ENCODE peak calls at places on chromosomes 16 and 17, in six cellular contexts. O is fibroblast of pulmonary artery, M is lung, P is choroid plexus epithelial cell, Y is WTC11, G is IMR-90. H is an unnamed sample.
A peak's percentile ranks its signal among the peaks of the same experiment; 100 is the strongest.

GRCh38 chr17:14061666-14062560 is 7.4 kb upstream of the COX10 start:
- DNase-seq in M (peak; percentile 48), P (peak; percentile 77), G (peak; percentile 84), Y (no peak), O (peak; percentile 92), H (no peak)

GRCh38 chr16:9908613-9909012 is 273.6 kb downstream of the GRIN2A start:
- DNase-seq in Y (no peak), O (peak; percentile 16), G (no peak), M (no peak), P (no peak), H (no peak)

GRCh38 chr17:61425682-61426481 is 26.2 kb downstream of the TBX2 start:
- DNase-seq in G (no peak), O (no peak), M (no peak), Y (peak; percentile 71), P (peak; percentile 35), H (no peak)

GRCh38 chr17:59368218-59368857 is 36.9 kb downstream of the YPEL2 start:
- DNase-seq in Y (no peak), M (no peak), P (no peak), G (no peak), O (no peak), H (no peak)

GRCh38 chr17:40935624-40936023 is 1.8 kb downstream of the KRT23 start:
- DNase-seq in Y (no peak), M (no peak), G (peak; percentile 67), P (no peak), O (no peak), H (no peak)

GRCh38 chr16:12611006-12611477 is 192.6 kb downstream of the CPPED1 start:
- DNase-seq in P (no peak), Y (no peak), M (no peak), O (no peak), G (no peak), H (no peak)

GRCh38 chr17:21171309-21171922 is 42.5 kb downstream of the TMEM11 start:
- DNase-seq in Y (no peak), M (no peak), G (no peak), O (no peak), P (no peak), H (no peak)

GRCh38 chr17:50765454-50766221 is 1.7 kb downstream of the ANKRD40CL start:
- DNase-seq in G (no peak), O (no peak), P (no peak), M (no peak), Y (no peak), H (no peak)

GRCh38 chr16:13438064-13438463 is 481.9 kb upstream of the ERCC4 start:
- DNase-seq in O (no peak), M (no peak), Y (no peak), G (no peak), P (no peak), H (no peak)

GRCh38 chr17:62641101-62641500 is 13.6 kb downstream of the MRC2 start:
- DNase-seq in G (no peak), O (no peak), Y (peak; percentile 10), P (no peak), M (no peak), H (no peak)

GRCh38 chr17:36485805-36486203 is 677 bp upstream of the ZNHIT3 start:
- DNase-seq in O (no peak), G (no peak), P (no peak), Y (peak; percentile 31), M (no peak), H (no peak)

GRCh38 chr16:81530296-81530721 is 85.7 kb downstream of the CMIP start:
- DNase-seq in M (no peak), O (no peak), G (no peak), P (no peak), Y (no peak), H (no peak)

GRCh38 chr16:28984619-28985135 is at the start of gene LAT:
- DNase-seq in G (no peak), O (no peak), M (no peak), P (no peak), Y (no peak), H (no peak)

GRCh38 chr17:75412455-75413317 is 7.2 kb upstream of the GRB2 start:
- DNase-seq in Y (peak; percentile 78), M (peak; percentile 68), G (peak; percentile 62), O (peak; percentile 81), P (peak; percentile 78), H (peak; percentile 71)

GRCh38 chr17:3401786-3402185 is 3.6 kb upstream of the OR1E1 start:
- DNase-seq in M (no peak), G (no peak), P (no peak), O (no peak), Y (no peak), H (no peak)

GRCh38 chr17:72119280-72119962 is 1.4 kb upstream of the SOX9 start:
- DNase-seq in M (no peak), O (no peak), P (no peak), G (no peak), Y (no peak), H (no peak)

GRCh38 chr16:89281189-89281577 is 63.7 kb downstream of the ZNF778 start:
- DNase-seq in Y (no peak), O (no peak), M (no peak), P (no peak), G (no peak), H (no peak)
- TF ChIP-seq CTCF in Y (no peak), O (no peak), M (no peak), P (no peak), G (no peak), H (no peak)

GRCh38 chr16:75644240-75645012 is 3.0 kb downstream of the KARS1 start:
- DNase-seq in P (no peak), Y (no peak), M (no peak), G (no peak), O (no peak), H (no peak)
- TF ChIP-seq CTCF in P (no peak), Y (no peak), M (no peak), G (no peak), O (no peak), H (no peak)

DNA sequence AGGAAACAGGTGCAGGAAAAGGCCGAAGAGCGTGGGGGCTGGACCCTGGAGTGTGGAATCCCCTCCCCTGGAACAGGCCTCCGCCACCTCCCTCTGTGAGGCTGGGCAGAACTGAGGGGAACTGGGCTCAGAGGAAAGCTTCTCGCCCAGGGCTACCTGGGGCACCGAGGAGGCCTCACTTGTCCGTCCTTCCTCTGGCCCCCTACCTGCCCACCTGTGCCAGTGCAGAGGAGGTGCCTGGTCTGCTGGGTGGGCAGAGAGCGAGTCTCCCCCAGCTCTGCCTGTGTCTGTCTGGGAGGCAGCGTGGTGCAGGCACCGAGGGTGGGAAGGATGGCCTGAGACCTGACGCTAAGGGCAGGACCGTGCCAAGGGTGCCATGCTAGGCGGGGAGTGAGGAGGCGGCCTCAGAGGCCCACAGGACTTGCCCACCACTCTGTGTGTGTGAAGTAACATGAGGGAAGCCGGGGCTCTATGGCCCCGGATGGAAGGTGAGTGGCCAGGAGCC is 42.2 kb downstream of the ZFPM1 start:
- DNase-seq in P (no peak), O (no peak), G (no peak), Y (no peak), M (no peak), H (no peak)
- TF ChIP-seq CTCF in P (no peak), O (no peak), G (no peak), Y (no peak), M (no peak), H (no peak)

GRCh38 chr17:29593546-29594440 is 861 bp downstream of the ANKRD13B start:
- DNase-seq in G (peak; percentile 24), M (no peak), P (peak; percentile 42), O (no peak), Y (peak; percentile 79), H (peak; percentile 59)
- TF ChIP-seq CTCF in G (peak; percentile 17), M (no peak), P (peak; percentile 45), O (peak; percentile 12), Y (no peak), H (no peak)

GRCh38 chr16:54932737-54933254 is 2.1 kb downstream of the IRX5 start:
- DNase-seq in G (no peak), O (no peak), P (no peak), Y (peak; percentile 60), M (no peak), H (peak; percentile 50)
- TF ChIP-seq CTCF in G (no peak), O (no peak), P (no peak), Y (no peak), M (no peak), H (no peak)

GRCh38 chr16:592518-593306 is 2.8 kb downstream of the RAB40C start:
- DNase-seq in O (peak; percentile 47), M (peak; percentile 88), Y (no peak), G (no peak), P (peak; percentile 83), H (no peak)
- TF ChIP-seq CTCF in O (no peak), M (no peak), Y (no peak), G (no peak), P (no peak), H (no peak)

GRCh38 chr16:31455601-31456314 is 3.5 kb upstream of the ARMC5 start:
- DNase-seq in Y (peak; percentile 54), M (no peak), G (no peak), P (peak; percentile 45), O (no peak), H (no peak)
- TF ChIP-seq CTCF in Y (peak; percentile 33), M (no peak), G (no peak), P (peak; percentile 59), O (peak; percentile 41), H (peak; percentile 20)

GRCh38 chr17:48908047-48908843 is at the start of gene UBE2Z:
- DNase-seq in O (peak; percentile 97), G (peak; percentile 95), Y (peak; percentile 93), M (peak; percentile 92), P (peak; percentile 98), H (peak; percentile 90)
- TF ChIP-seq CTCF in O (no peak), G (peak; percentile 19), Y (no peak), M (no peak), P (peak; percentile 7), H (no peak)

GRCh38 chr17:81119223-81120148 is 45.8 kb upstream of the PVALEF start:
- DNase-seq in O (peak; percentile 94), G (peak; percentile 92), Y (peak; percentile 99), M (peak; percentile 87), P (peak; percentile 92), H (peak; percentile 95)
- TF ChIP-seq CTCF in O (no peak), G (peak; percentile 10), Y (no peak), M (no peak), P (no peak), H (no peak)

GRCh38 chr16:88705076-88705684 is 1.0 kb downstream of the RNF166 start:
- DNase-seq in O (no peak), Y (no peak), G (peak; percentile 34), P (peak; percentile 47), M (no peak), H (no peak)

GRCh38 chr16:88703486-88704309 is 2.5 kb downstream of the RNF166 start:
- DNase-seq in G (no peak), P (no peak), O (no peak), Y (no peak), M (peak; percentile 58), H (no peak)

GRCh38 chr16:88705746-88706287 is 391 bp downstream of the RNF166 start:
- DNase-seq in Y (no peak), P (no peak), O (no peak), M (no peak), G (no peak), H (no peak)

GRCh38 chr16:88706965-88707871 is 915 bp downstream of the CTU2 start:
- DNase-seq in M (no peak), P (no peak), O (no peak), Y (no peak), G (no peak), H (no peak)

GRCh38 chr16:88706288-88706964 is at the start of the genes CTU2 and RNF166:
- DNase-seq in Y (peak; percentile 90), G (peak; percentile 84), M (peak; percentile 87), P (peak; percentile 82), O (peak; percentile 88), H (peak; percentile 96)
- TF ChIP-seq CTCF in Y (no peak), G (no peak), M (no peak), P (no peak), O (no peak), H (no peak)